ENCODE peak calls at places on chromosomes 11 and 22, in seven cellular contexts. H is fibroblast of the conjunctiva; Z is KG1; E is memory B cell; Q is HS-5; J is stimulated activated naive CD8-positive, alpha-beta T cell treated with anti-CD3 and anti-CD28 coated beads, Interleukin-15, amount 100 ng/mL, for 72 hours; O is esophagus squamous epithelium. B is an unnamed sample.

GRCh38 chr11:131253885-131254204 is 116.6 kb upstream of the NTM start:
- DNase-seq in H (no peak), Z (no peak), E (no peak), Q (no peak), J (no peak), O (no peak), B (no peak)

GRCh38 chr22:30392661-30393321 is 4.0 kb upstream of the SEC14L2 start:
- DNase-seq in H (no peak), Z (no peak), E (no peak), Q (no peak), J (no peak), O (no peak), B (no peak)

GRCh38 chr22:46242023-46242422 is 8.1 kb downstream of the CDPF1 start:
- DNase-seq in H (no peak), Z (no peak), E (no peak), Q (no peak), J (no peak), O (no peak), B (no peak)

GRCh38 chr11:10459029-10459970 is 4.2 kb downstream of the AMPD3 start:
- DNase-seq in H (no peak), Z (peak), E (peak), Q (no peak), J (peak), O (no peak), B (no peak)

GRCh38 chr11:65448418-65449196 is 26.0 kb downstream of the NEAT1 start:
- DNase-seq in H (no peak), Z (no peak), E (no peak), Q (peak), J (no peak), O (no peak), B (no peak)

GRCh38 chr22:47606426-47606825 is 844.0 kb downstream of the TBC1D22A start:
- DNase-seq in H (no peak), Z (no peak), E (no peak), Q (no peak), J (no peak), O (no peak), B (no peak)

GRCh38 chr11:66478823-66479740 is 1.2 kb upstream of the DPP3 start:
- DNase-seq in H (peak), Z (peak), E (peak), Q (no peak), J (peak), O (no peak), B (no peak)

GRCh38 chr11:61041755-61042518 is 60.4 kb upstream of the CD5 start:
- DNase-seq in H (no peak), Z (no peak), E (peak), Q (no peak), J (peak), O (no peak), B (no peak)

GRCh38 chr22:41512421-41513194 is 31.7 kb downstream of the POLR3H start:
- DNase-seq in H (peak), Z (no peak), E (no peak), Q (no peak), J (no peak), O (no peak), B (peak)

GRCh38 chr11:36186797-36187196 is 102.4 kb downstream of the COMMD9 start:
- DNase-seq in H (no peak), Z (no peak), E (no peak), Q (no peak), J (no peak), O (no peak), B (no peak)

B was measured in astrocyte of the cerebellum.